ENCODE peak calls at places on chromosomes 2 and 18, in four cellular contexts. One of them, this sample, is unnamed.

GRCh38 chr2:147649963-147650362 is 194.9 kb upstream of the ACVR2A start:
- DNase-seq in GM10248: no peak
- DNase-seq in A673: no peak
- DNase-seq in NCI-H748 treated with DMSO at 0.1 percent for 48 hours: no peak
- DNase-seq in this sample: no peak

GRCh38 chr2:127419448-127420038 is 1.3 kb downstream of the PROC start:
- DNase-seq in GM10248: no peak
- DNase-seq in A673: peak; percentile 67
- DNase-seq in NCI-H748 treated with DMSO at 0.1 percent for 48 hours: no peak
- DNase-seq in this sample: no peak

GRCh38 chr2:1704606-1705556 is 39.4 kb downstream of the PXDN start:
- DNase-seq in GM10248: no peak
- DNase-seq in A673: peak; percentile 55
- DNase-seq in NCI-H748 treated with DMSO at 0.1 percent for 48 hours: no peak
- DNase-seq in this sample: no peak

GRCh38 chr2:25838152-25838756 is 40.0 kb downstream of the ASXL2 start:
- DNase-seq in GM10248: no peak
- DNase-seq in A673: no peak
- DNase-seq in NCI-H748 treated with DMSO at 0.1 percent for 48 hours: no peak
- DNase-seq in this sample: no peak

GRCh38 chr18:10239138-10239537 is 215.3 kb upstream of the APCDD1 start:
- DNase-seq in GM10248: no peak
- DNase-seq in A673: peak; percentile 58
- DNase-seq in NCI-H748 treated with DMSO at 0.1 percent for 48 hours: no peak
- DNase-seq in this sample: no peak

GRCh38 chr2:239747274-239747673 is 277.9 kb downstream of the NDUFA10 start:
- DNase-seq in GM10248: no peak
- DNase-seq in A673: no peak
- DNase-seq in NCI-H748 treated with DMSO at 0.1 percent for 48 hours: peak; percentile 27
- DNase-seq in this sample: no peak

GRCh38 chr2:16323551-16324543 is 341.8 kb downstream of the CYRIA start:
- DNase-seq in GM10248: no peak
- DNase-seq in A673: no peak
- DNase-seq in NCI-H748 treated with DMSO at 0.1 percent for 48 hours: no peak
- DNase-seq in this sample: no peak

GRCh38 chr2:1940660-1941059 is 196.3 kb upstream of the PXDN start:
- DNase-seq in GM10248: no peak
- DNase-seq in A673: no peak
- DNase-seq in NCI-H748 treated with DMSO at 0.1 percent for 48 hours: no peak
- DNase-seq in this sample: no peak

GRCh38 chr2:152617464-152618187 is 99.6 kb downstream of the PRPF40A start:
- DNase-seq in GM10248: no peak
- DNase-seq in A673: no peak
- DNase-seq in NCI-H748 treated with DMSO at 0.1 percent for 48 hours: no peak
- DNase-seq in this sample: no peak

GRCh38 chr18:12751503-12751884 is 48.7 kb downstream of the PSMG2 start:
- DNase-seq in GM10248: no peak
- DNase-seq in A673: no peak
- DNase-seq in NCI-H748 treated with DMSO at 0.1 percent for 48 hours: no peak
- DNase-seq in this sample: no peak

GRCh38 chr2:226079677-226080076 is 680.2 kb downstream of the NYAP2 start:
- DNase-seq in GM10248: no peak
- DNase-seq in A673: peak; percentile 20
- DNase-seq in NCI-H748 treated with DMSO at 0.1 percent for 48 hours: no peak
- DNase-seq in this sample: no peak

GRCh38 chr2:96923810-96924774 is 54.2 kb upstream of the SEMA4C start:
- DNase-seq in GM10248: no peak
- DNase-seq in A673: no peak
- DNase-seq in NCI-H748 treated with DMSO at 0.1 percent for 48 hours: no peak
- DNase-seq in this sample: no peak

GRCh38 chr2:180314086-180314485 is 307.0 kb upstream of the CWC22 start:
- DNase-seq in GM10248: no peak
- DNase-seq in A673: no peak
- DNase-seq in NCI-H748 treated with DMSO at 0.1 percent for 48 hours: no peak
- DNase-seq in this sample: no peak

GRCh38 chr2:168519534-168520308 is 63.6 kb downstream of the CERS6 start:
- DNase-seq in GM10248: no peak
- DNase-seq in A673: no peak
- DNase-seq in NCI-H748 treated with DMSO at 0.1 percent for 48 hours: no peak
- DNase-seq in this sample: no peak

GRCh38 chr2:215218587-215219577 is 80.5 kb upstream of the ABCA12 start:
- DNase-seq in GM10248: no peak
- DNase-seq in A673: peak; percentile 68
- DNase-seq in NCI-H748 treated with DMSO at 0.1 percent for 48 hours: no peak
- DNase-seq in this sample: no peak

GRCh38 chr2:27903649-27904544 is 13.4 kb downstream of the BABAM2 start:
- DNase-seq in GM10248: no peak
- DNase-seq in A673: no peak
- DNase-seq in NCI-H748 treated with DMSO at 0.1 percent for 48 hours: no peak
- DNase-seq in this sample: no peak

GRCh38 chr2:7707723-7708122 is 790.5 kb downstream of the RNF144A start:
- DNase-seq in GM10248: no peak
- DNase-seq in A673: no peak
- DNase-seq in NCI-H748 treated with DMSO at 0.1 percent for 48 hours: no peak
- DNase-seq in this sample: no peak

GRCh38 chr2:235940330-235940729 is 227.9 kb downstream of the GBX2 start:
- DNase-seq in GM10248: no peak
- DNase-seq in A673: no peak
- DNase-seq in NCI-H748 treated with DMSO at 0.1 percent for 48 hours: no peak
- DNase-seq in this sample: no peak

GRCh38 chr2:128208023-128208422 is 110.6 kb downstream of the HS6ST1 start:
- DNase-seq in GM10248: no peak
- DNase-seq in A673: no peak
- DNase-seq in NCI-H748 treated with DMSO at 0.1 percent for 48 hours: no peak
- DNase-seq in this sample: no peak

GRCh38 chr2:96151595-96152300 is 6.5 kb upstream of the DUSP2 start:
- DNase-seq in GM10248: no peak
- DNase-seq in A673: no peak
- DNase-seq in NCI-H748 treated with DMSO at 0.1 percent for 48 hours: no peak
- DNase-seq in this sample: no peak

GRCh38 chr2:34602262-34602661 is 1003.2 kb upstream of the FAM98A start:
- DNase-seq in GM10248: no peak
- DNase-seq in A673: no peak
- DNase-seq in NCI-H748 treated with DMSO at 0.1 percent for 48 hours: no peak
- DNase-seq in this sample: no peak

GRCh38 chr2:33126973-33127372 is 180.2 kb downstream of the LTBP1 start:
- DNase-seq in GM10248: no peak
- DNase-seq in A673: no peak
- DNase-seq in NCI-H748 treated with DMSO at 0.1 percent for 48 hours: no peak
- DNase-seq in this sample: no peak

GRCh38 chr2:219998714-219999227 is 371.3 kb downstream of the SLC4A3 start:
- DNase-seq in GM10248: no peak
- DNase-seq in A673: no peak
- DNase-seq in NCI-H748 treated with DMSO at 0.1 percent for 48 hours: peak; percentile 22
- DNase-seq in this sample: no peak

GRCh38 chr2:120912101-120912985 is 176.7 kb downstream of the GLI2 start:
- DNase-seq in GM10248: no peak
- DNase-seq in A673: no peak
- DNase-seq in NCI-H748 treated with DMSO at 0.1 percent for 48 hours: no peak
- DNase-seq in this sample: no peak

GRCh38 chr2:71778514-71779305 is 325.3 kb downstream of the DYSF start:
- DNase-seq in GM10248: no peak
- DNase-seq in A673: peak; percentile 26
- DNase-seq in NCI-H748 treated with DMSO at 0.1 percent for 48 hours: no peak
- DNase-seq in this sample: peak; percentile 3

GRCh38 chr18:4638680-4639079 is 183.6 kb upstream of the DLGAP1 start:
- DNase-seq in GM10248: no peak
- DNase-seq in A673: no peak
- DNase-seq in NCI-H748 treated with DMSO at 0.1 percent for 48 hours: no peak
- DNase-seq in this sample: no peak

GRCh38 chr2:128835974-128836373 is 517.3 kb upstream of the HS6ST1 start:
- DNase-seq in GM10248: no peak
- DNase-seq in A673: no peak
- DNase-seq in NCI-H748 treated with DMSO at 0.1 percent for 48 hours: no peak
- DNase-seq in this sample: no peak

GRCh38 chr2:179850188-179850587 is 11.2 kb downstream of the ZNF385B start:
- DNase-seq in GM10248: no peak
- DNase-seq in A673: no peak
- DNase-seq in NCI-H748 treated with DMSO at 0.1 percent for 48 hours: no peak
- DNase-seq in this sample: no peak

GRCh38 chr18:55048892-55049291 is 89.6 kb upstream of the CCDC68 start:
- DNase-seq in GM10248: no peak
- DNase-seq in A673: no peak
- DNase-seq in NCI-H748 treated with DMSO at 0.1 percent for 48 hours: no peak
- DNase-seq in this sample: peak; percentile 5

GRCh38 chr2:176385219-176385618 is 116.0 kb downstream of the MTX2 start:
- DNase-seq in GM10248: no peak
- DNase-seq in A673: no peak
- DNase-seq in NCI-H748 treated with DMSO at 0.1 percent for 48 hours: no peak
- DNase-seq in this sample: no peak

This sample was measured in Kasumi-1.